ENCODE peak calls at places on chromosomes 16 and 17, in five cellular contexts. B, U, J, Q and R are unnamed samples.

GRCh38 chr16:7227193-7227825 is 105.3 kb upstream of the RBFOX1 start:
- DNase-seq in U (no peak), B (no peak), Q (no peak), J (no peak), R (no peak)

GRCh38 chr16:22388101-22388644 is 13.8 kb upstream of the CDR2 start:
- DNase-seq in J (peak), B (no peak), U (no peak), Q (no peak), R (no peak)

GRCh38 chr17:75442168-75443103 is 14.0 kb upstream of the TMEM94 start:
- DNase-seq in J (peak), Q (no peak), U (no peak), B (no peak), R (no peak)

GRCh38 chr16:81956213-81956948 is 54.9 kb downstream of the SDR42E1 start:
- DNase-seq in J (peak), B (peak), Q (no peak), U (no peak), R (peak)

GRCh38 chr16:318628-319027 is 33.9 kb downstream of the AXIN1 start:
- DNase-seq in B (no peak), Q (no peak), J (no peak), U (no peak), R (peak)

GRCh38 chr16:54248863-54249710 is 37.5 kb downstream of the IRX3 start:
- DNase-seq in B (no peak), U (no peak), Q (no peak), J (no peak), R (no peak)

GRCh38 chr17:16258916-16259315 is 41.9 kb downstream of the PIGL start:
- DNase-seq in B (no peak), J (peak), Q (no peak), U (no peak), R (no peak)

GRCh38 chr17:511833-512251 is 159.2 kb upstream of the RPH3AL start:
- DNase-seq in U (no peak), B (no peak), J (no peak), Q (no peak), R (no peak)

GRCh38 chr17:1934901-1935300 is 90.2 kb downstream of the RTN4RL1 start:
- DNase-seq in J (no peak), Q (no peak), U (no peak), B (no peak), R (no peak)

GRCh38 chr16:49250689-49251088 is 30.9 kb downstream of the CBLN1 start:
- DNase-seq in J (no peak), U (no peak), Q (no peak), B (no peak), R (no peak)

GRCh38 chr17:17433260-17433659 is 43.5 kb upstream of the MED9 start:
- DNase-seq in Q (no peak), J (peak), B (no peak), U (no peak), R (no peak)

GRCh38 chr16:78648517-78648916 is 549.1 kb downstream of the WWOX start:
- DNase-seq in Q (peak), J (peak), B (no peak), U (no peak), R (no peak)

GRCh38 chr16:31130336-31130812 is 5.2 kb downstream of the PRSS8 start:
- DNase-seq in B (no peak), U (no peak), Q (no peak), J (no peak), R (no peak)

GRCh38 chr17:64442550-64442971 is 6.4 kb upstream of the MILR1 start:
- DNase-seq in U (no peak), B (no peak), J (no peak), Q (no peak), R (peak)

GRCh38 chr17:17206149-17206912 is at the start of gene PLD6:
- DNase-seq in U (peak), Q (peak), B (peak), J (peak), R (peak)

GRCh38 chr16:46789075-46789474 is 40.9 kb upstream of the MYLK3 start:
- DNase-seq in Q (no peak), U (no peak), B (no peak), J (no peak), R (no peak)

GRCh38 chr16:83653785-83654184 is 154.0 kb upstream of the HSBP1 start:
- DNase-seq in B (no peak), U (no peak), Q (peak), J (peak), R (no peak)

GRCh38 chr16:31504159-31504558 is 4.0 kb downstream of the RUSF1 start:
- DNase-seq in Q (no peak), J (no peak), B (no peak), U (no peak), R (no peak)

GRCh38 chr16:57826706-57827625 is 24.7 kb upstream of the KIFC3 start:
- DNase-seq in U (no peak), B (no peak), Q (no peak), J (peak), R (no peak)

DNA sequence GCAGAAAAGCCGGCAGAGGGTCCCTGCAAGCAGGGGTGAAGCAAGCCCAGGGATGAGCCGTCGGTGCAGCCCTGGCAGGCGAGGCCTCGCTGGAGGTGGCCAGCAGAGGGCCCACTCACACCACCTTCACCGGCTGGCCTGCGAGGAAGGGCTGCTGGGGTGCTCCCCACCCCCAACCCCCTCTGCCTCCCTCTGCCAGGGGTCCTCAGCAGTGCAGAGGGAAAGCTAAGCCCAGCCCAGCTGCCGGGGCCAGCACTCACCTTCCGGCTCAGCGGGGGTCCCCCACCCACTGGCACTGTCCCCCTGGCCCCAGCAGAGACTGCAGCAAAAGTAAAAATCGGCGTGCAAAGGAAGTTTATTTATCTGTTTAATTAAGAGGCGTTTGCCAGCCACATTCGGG is 113.4 kb downstream of the ENGASE start:
- DNase-seq in J (peak), Q (no peak), U (no peak), B (no peak), R (peak)
- TF ChIP-seq CTCF in J (peak), Q (peak), U (no peak), B (no peak), R (peak)

GRCh38 chr17:7001562-7001961 is 5.7 kb downstream of the ALOX12 start:
- DNase-seq in J (peak), U (no peak), Q (peak), B (no peak), R (peak)
- TF ChIP-seq CTCF in J (peak), U (no peak), Q (peak), B (no peak), R (peak)

DNA sequence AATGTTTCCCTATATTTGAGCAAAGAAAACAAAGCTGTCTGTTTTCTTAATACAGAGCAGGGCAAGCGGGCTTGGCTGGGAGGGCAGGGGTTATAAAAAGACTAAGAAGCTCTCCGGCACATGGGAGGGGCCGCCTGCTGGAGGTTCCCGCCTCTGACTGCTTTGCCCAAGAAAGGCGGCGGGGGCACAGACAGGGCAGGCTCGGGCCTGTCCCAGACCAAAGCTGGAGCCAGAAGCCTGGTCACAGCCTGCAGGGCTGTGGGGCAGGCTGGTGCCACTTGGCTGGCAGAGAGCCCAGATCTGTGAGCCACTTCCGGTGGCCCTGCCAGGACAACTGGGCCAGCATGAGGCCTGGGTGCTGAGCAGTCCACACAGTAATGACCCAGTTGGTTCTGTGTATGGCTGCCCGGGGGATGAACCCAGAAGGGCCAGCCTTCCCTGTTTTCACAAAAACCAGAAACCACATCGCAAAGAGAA is 89.4 kb downstream of the LITAF start:
- DNase-seq in U (no peak), B (peak), Q (peak), J (peak), R (peak)
- TF ChIP-seq CTCF in U (no peak), B (no peak), Q (no peak), J (peak), R (no peak)

GRCh38 chr17:71301063-71301462 is 819.8 kb upstream of the SOX9 start:
- DNase-seq in B (no peak), J (no peak), U (no peak), Q (no peak), R (no peak)

GRCh38 chr17:71302721-71303549 is 817.9 kb upstream of the SOX9 start:
- DNase-seq in J (peak), U (no peak), Q (no peak), B (no peak), R (no peak)

DNA sequence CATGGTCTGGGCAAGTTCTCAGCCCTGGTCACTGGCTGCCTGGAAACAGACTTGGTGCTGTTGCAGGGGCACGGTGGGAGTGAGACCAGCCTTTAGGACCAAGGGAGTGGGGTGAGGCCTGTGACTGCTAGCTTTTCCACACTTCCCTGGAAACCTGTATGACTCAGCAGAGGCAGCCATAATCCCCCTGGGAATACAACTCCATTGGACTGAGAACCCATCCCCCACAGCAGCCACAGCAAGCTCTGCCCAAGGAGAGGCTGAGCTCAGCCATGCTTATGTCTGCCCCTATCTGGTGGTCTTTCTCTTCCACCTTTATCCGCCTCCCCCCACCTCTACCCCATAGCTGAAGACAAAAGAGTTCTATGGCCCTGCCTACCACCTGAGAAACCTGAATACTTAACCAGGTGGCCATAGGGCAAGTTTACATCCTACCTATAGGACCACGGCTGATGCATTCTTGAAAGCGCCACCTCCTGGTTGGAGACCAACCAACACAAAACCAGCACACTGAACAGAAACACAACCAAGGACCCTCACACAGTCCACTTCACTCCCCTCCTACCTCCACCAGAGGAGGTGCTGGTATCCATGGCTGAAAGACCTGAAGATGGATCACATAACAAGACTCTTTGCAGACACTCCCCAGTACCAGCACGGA is 816.2 kb upstream of the SOX9 start:
- DNase-seq in Q (no peak), U (no peak), B (no peak), J (no peak), R (no peak)
- TF ChIP-seq CTCF in Q (no peak), U (no peak), B (no peak), J (no peak), R (no peak)

DNA sequence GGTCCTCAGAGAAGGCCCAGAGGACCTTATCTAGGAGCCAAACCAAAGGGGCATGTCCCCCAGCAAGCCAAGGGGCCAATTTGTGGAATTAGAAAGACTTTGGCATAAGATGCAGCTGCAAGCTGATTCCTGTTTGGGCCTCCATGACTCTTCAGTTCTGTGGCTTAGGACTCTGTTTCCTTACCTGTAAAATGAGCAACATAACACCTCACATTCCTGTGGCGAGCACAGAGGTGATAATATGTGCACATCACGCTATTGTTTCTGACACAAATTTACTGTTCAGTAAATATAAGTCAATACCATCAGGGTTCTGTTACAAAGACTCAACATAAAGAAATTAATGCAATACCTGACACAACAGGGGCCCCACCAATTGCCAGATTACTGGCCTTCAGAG is 57.7 kb downstream of the CDH11 start:
- DNase-seq in Q (no peak), B (no peak), J (no peak), U (no peak), R (no peak)
- TF ChIP-seq CTCF in Q (no peak), B (no peak), J (no peak), U (no peak), R (no peak)

DNA sequence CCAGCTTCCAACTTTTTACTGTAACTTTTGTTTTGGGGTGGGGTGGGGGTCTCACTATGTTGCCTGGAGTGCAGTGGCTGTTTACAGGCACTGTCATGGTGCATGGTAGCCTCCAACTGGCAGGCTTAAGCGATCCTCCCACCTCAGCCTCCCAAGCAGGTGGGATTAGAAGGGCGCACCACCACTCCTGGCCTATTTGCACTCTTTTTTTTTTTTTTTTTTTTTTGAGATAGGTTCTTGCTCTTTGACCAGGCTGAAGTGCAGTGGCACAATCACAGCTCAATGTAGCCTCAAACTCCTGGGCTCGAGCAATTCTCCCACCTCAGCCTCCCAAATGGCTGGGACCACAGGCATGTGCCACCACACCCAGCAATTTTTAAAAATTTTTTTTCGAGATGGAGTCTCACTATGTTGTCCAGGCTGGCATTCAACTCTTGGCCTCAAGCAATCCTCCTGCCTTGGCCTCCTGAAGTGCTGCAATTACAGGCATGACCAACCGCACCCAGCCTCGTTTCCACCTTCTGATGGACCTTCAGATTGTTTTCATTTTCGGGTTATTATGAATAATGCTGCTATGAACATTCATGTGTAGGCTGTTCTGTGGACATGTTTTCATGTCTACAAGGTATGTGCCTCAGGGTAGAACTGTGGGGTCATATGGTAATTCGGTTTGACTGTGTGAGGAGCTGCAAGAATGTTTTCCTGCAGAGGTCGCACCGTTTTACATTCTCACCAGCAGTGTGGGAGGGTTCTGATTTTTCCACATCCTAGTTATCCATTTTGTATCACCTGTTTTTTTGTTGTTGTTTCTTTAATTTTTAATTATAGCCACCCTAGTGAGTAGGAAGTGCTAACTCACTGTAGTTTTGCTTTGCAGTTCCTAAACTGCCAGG is 10.8 kb downstream of the TRAP1 start:
- DNase-seq in J (peak), B (no peak), U (no peak), Q (no peak), R (no peak)
- TF ChIP-seq CTCF in J (no peak), B (no peak), U (no peak), Q (no peak), R (no peak)

DNA sequence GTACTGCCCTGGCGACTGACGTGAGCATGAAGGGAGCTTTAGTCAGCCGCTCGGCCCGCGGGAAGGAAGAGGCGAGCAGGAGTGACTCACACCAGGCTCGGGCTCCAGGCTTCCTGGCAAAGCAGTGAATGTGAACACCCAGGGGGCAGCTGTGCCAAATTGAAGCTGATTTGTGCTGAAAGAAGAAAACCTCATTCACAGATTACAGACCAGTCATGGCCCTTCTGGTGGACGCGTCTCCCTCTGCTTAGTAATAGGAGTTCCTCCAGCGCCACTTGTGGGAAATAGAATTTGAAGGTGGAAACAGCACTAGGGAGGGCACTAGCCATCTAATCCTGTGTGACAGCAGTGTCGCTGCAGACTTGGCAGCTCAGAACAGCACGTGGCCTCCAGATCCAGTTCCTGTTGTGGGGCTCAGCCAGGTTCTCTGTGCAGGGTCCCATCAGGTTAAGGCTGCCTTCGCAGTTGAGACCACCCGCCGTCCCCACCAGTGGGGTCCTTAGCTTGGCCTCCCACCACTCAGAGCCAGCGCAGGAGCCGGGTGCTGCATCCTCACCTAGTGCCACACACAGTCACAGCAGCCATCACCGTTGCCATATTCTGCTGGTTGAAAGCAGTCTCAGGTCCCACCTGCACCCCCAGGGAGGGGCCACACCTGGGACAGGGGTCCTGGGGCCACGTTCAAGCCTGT is 164.5 kb upstream of the CHMP6 start:
- DNase-seq in U (no peak), Q (peak), B (peak), J (peak), R (no peak)
- TF ChIP-seq CTCF in U (no peak), Q (peak), B (no peak), J (peak), R (no peak)

DNA sequence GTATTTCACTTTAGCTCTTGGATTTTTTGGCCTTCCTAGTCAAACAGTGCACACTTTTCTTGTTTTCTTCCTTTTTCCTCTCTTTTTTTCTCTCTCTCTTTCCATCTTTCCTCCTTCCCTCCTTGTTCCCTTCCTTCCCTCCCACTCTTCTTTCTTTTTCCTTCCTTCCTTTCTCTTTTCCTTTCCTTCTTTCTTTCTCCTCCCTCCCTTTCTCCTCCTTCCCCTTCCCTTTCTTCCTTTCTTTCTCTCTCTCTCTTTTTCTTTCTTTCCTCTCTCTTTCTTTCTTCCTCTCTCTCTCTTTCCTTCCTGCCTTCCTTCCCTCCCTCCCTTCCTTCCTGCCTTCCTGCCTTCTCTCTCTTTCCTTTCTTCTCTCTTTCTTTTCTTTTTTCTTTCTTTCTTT is 181.6 kb upstream of the ELAC2 start:
- DNase-seq in B (no peak), Q (no peak), U (no peak), J (no peak), R (no peak)
- TF ChIP-seq CTCF in B (no peak), Q (no peak), U (no peak), J (no peak), R (no peak)

DNA sequence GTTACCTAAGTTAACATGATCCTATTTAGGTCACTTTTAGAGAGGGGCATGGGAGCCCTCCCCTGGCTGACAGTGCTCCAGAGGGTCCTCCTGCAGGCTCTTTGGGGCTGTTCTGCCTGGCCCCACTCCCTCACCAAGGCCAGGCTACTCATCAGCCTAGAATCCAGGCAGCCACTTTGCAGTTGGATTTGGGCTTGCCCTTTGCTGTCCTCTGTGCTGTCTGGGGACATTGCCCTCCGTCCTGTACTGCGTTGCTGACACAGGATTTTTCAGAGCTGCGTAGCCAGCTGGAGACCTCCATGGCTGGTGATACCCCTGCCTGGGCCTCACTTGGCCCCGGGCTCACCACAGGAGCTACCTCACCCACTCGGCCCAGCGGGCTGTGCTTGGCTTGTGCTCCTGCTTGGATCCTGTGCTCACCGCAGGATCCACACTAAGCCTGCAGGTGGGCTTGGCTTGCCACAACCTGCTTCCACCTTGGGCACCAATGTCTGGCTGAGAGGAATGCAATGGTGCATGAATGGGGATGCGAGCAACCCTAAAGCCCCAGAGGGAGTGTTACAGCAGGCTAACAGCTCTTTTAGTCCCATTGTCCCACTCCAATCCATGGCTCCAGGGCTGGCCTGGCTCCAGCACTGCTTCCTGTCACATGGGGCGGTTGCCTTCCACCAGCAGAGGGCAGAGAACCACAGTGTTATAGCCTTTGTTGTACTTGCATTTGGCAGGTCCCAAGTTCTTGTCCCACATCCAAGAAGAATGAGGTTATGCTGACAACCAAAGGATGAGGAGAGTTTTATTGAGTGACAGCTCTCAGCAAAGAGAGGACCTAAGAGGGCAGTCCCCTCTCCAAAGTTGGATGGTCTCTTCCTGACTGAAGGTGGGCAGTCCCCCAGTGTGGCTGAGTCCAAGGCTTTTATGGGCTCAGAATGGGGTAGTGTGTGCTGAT is 21.5 kb downstream of the CCL4 start:
- DNase-seq in B (no peak), J (no peak), Q (no peak), U (no peak), R (no peak)
- TF ChIP-seq CTCF in B (no peak), J (no peak), Q (no peak), U (no peak), R (no peak)